ENCODE peak calls at places on chromosome 7, in seven cellular contexts. W, Z, I, S, T, M and C are unnamed samples.

GRCh38 chr7:150824379-150825177 is 24.0 kb downstream of the TMEM176A start:
- DNase-seq in W (no peak), Z (no peak), I (no peak), S (no peak), T (no peak), M (no peak), C (no peak)

GRCh38 chr7:142863891-142864685 is 9.2 kb downstream of the EPHB6 start:
- DNase-seq in W (no peak), Z (no peak), I (peak; percentile 59), S (peak; percentile 53), T (no peak), M (no peak), C (no peak)

GRCh38 chr7:111753968-111754367 is 191.7 kb upstream of the IMMP2L start:
- DNase-seq in W (no peak), Z (no peak), I (no peak), S (no peak), T (no peak), M (peak; percentile 33), C (no peak)

GRCh38 chr7:96901822-96902412 is 103.4 kb upstream of the DLX6 start:
- DNase-seq in W (no peak), Z (no peak), I (no peak), S (no peak), T (no peak), M (no peak), C (no peak)

GRCh38 chr7:155803418-155804376 is 8.6 kb downstream of the SHH start:
- DNase-seq in W (peak; percentile 86), Z (peak; percentile 84), I (peak; percentile 94), S (peak; percentile 89), T (no peak), M (no peak), C (no peak)

GRCh38 chr7:137992042-137992737 is 9.7 kb downstream of the CREB3L2 start:
- DNase-seq in W (no peak), Z (no peak), I (no peak), S (no peak), T (no peak), M (peak; percentile 97), C (no peak)

GRCh38 chr7:28579571-28579970 is 167.3 kb downstream of the CREB5 start:
- DNase-seq in W (no peak), Z (no peak), I (no peak), S (no peak), T (no peak), M (no peak), C (no peak)

GRCh38 chr7:41882271-41882670 is 179.4 kb upstream of the INHBA start:
- DNase-seq in W (no peak), Z (no peak), I (no peak), S (no peak), T (no peak), M (no peak), C (no peak)

GRCh38 chr7:132216847-132217246 is 359.4 kb downstream of the PLXNA4 start:
- DNase-seq in W (no peak), Z (no peak), I (no peak), S (no peak), T (no peak), M (no peak), C (no peak)

DNA sequence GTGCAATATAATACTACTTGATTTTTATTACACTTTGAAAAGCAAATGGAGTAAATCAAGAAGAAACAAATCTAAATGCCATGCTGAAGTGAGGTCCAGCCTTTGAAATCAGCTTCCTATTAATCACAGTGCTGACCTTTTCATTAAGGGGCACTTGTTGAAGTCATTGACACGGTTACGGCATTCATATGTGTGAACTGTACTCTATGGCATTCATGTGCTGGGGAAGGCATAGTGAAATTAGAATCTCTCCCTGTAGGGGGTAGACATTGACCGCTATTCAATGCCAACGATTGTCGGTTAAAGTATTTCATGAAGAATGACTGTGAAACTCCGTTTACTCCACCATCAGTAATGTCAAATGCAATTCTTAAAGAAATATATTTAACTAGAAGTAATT is 296.1 kb upstream of the SEMA3A start:
- DNase-seq in W (no peak), Z (no peak), I (no peak), S (no peak), T (no peak), M (no peak), C (no peak)
- TF ChIP-seq CTCF in W (no peak), Z (no peak), I (no peak), S (peak; percentile 11), T (no peak), M (no peak), C (no peak)

DNA sequence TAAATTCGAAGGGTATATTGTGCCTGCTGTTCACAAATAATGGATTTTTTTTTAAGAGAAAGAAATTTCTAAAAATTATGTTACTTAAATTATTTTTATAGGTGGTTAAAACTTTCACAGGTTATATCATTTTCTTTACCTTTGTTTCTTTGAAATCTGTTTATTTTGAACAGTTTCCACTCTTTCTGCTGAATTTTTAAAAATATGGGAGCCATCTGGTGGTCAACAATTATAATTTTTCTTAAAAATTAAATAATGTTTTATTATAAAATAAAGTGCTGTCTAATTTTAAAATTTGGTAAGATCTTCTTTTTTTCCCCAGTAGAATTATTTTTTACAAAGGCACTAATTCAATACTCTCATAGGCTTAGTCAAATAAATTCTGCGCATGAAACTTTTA is 263.9 kb downstream of the ETV1 start:
- DNase-seq in W (no peak), Z (no peak), I (no peak), S (no peak), T (no peak), M (no peak), C (no peak)
- TF ChIP-seq CTCF in W (no peak), Z (no peak), I (no peak), S (no peak), T (no peak), M (peak; percentile 5), C (no peak)

GRCh38 chr7:121337398-121337797 is 8.6 kb downstream of the WNT16 start:
- DNase-seq in W (no peak), Z (no peak), I (no peak), S (no peak), T (peak; percentile 45), M (no peak), C (no peak)
- TF ChIP-seq CTCF in W (no peak), Z (no peak), I (no peak), S (no peak), T (peak; percentile 72), M (peak; percentile 46), C (peak; percentile 20)

DNA sequence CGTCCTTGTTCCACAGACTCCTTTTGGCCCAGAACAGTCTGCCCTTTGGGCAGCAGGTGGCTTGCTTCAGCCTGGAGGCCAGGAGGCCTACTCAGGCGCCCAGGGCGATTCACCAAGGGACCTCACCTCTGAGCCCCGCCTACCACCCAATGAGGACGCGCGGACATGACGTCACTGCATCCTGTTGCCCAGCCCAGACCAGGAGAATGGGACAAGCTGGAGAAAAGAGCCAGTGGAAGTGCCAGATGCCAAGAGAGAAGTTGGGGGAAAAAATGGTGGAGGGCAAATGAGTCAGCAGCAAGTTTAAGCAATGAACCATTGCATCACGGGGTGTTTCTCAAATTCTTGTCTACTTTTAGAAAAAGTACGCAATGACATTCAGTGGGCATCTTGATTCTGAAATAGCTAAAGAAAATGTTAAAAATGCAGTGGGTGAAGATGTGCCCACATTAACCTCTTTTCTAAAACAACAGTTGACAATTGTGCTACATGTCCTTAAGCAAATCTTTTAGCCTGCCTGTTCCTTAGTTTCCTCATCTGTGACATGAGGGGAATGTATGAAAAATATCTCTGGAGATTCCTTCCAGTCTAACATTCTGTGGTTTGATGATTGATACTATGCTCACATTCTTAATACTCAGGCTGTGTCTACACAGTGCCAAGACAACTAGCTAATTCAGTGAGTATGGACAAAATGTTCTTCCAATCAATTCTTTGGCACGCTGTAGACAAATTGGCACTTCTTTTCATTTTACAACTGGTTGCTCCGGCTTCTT is 23.9 kb upstream of the LEP start:
- DNase-seq in W (no peak), Z (peak; percentile 81), I (peak; percentile 78), S (no peak), T (no peak), M (peak; percentile 52), C (no peak)
- TF ChIP-seq CTCF in W (no peak), Z (no peak), I (no peak), S (no peak), T (no peak), M (no peak), C (no peak)

GRCh38 chr7:134690614-134691504 is 44.2 kb downstream of the BPGM start:
- DNase-seq in W (no peak), Z (no peak), I (no peak), S (no peak), T (no peak), M (peak; percentile 24), C (no peak)

GRCh38 chr7:134693256-134693655 is 46.6 kb downstream of the BPGM start:
- DNase-seq in W (no peak), Z (no peak), I (no peak), S (no peak), T (no peak), M (peak; percentile 96), C (no peak)

GRCh38 chr7:134691820-134692705 is 45.4 kb downstream of the BPGM start:
- DNase-seq in W (no peak), Z (no peak), I (no peak), S (peak; percentile 74), T (no peak), M (peak; percentile 52), C (no peak)

GRCh38 chr7:134686782-134687181 is 40.1 kb downstream of the BPGM start:
- DNase-seq in W (no peak), Z (no peak), I (no peak), S (no peak), T (no peak), M (peak; percentile 43), C (no peak)

GRCh38 chr7:134690016-134690415 is 43.4 kb downstream of the BPGM start:
- DNase-seq in W (no peak), Z (no peak), I (no peak), S (no peak), T (no peak), M (peak; percentile 81), C (peak; percentile 44)
- TF ChIP-seq CTCF in W (no peak), Z (no peak), I (peak; percentile 42), S (peak; percentile 42), T (no peak), M (peak; percentile 77), C (no peak)

GRCh38 chr7:108596560-108596959 is 26.9 kb downstream of the DNAJB9 start:
- DNase-seq in W (no peak), Z (no peak), I (no peak), S (no peak), T (no peak), M (no peak), C (no peak)

GRCh38 chr7:108589874-108590273 is 20.2 kb downstream of the DNAJB9 start:
- DNase-seq in W (no peak), Z (no peak), I (no peak), S (no peak), T (no peak), M (no peak), C (no peak)

GRCh38 chr7:108598153-108598552 is 28.5 kb downstream of the DNAJB9 start:
- DNase-seq in W (no peak), Z (no peak), I (no peak), S (no peak), T (no peak), M (no peak), C (no peak)

GRCh38 chr7:108592633-108593277 is 23.1 kb downstream of the DNAJB9 start:
- DNase-seq in W (no peak), Z (no peak), I (no peak), S (no peak), T (peak; percentile 35), M (no peak), C (no peak)
- TF ChIP-seq CTCF in W (no peak), Z (no peak), I (no peak), S (peak; percentile 54), T (peak; percentile 62), M (peak; percentile 23), C (no peak)